ENCODE peak calls at places on chromosomes 7 and 10, in four cellular contexts. One of them, this sample, is unnamed.
A peak's percentile ranks its signal among the peaks of the same experiment; 100 is the strongest.

GRCh38 chr7:142954680-142955268 is 7.4 kb downstream of the KEL start:
- DNase-seq in tibial nerve: no peak
- DNase-seq in transverse colon: no peak
- DNase-seq in stomach: no peak
- DNase-seq in this sample: no peak

GRCh38 chr7:2954433-2954853 is 89.2 kb downstream of the CARD11 start:
- DNase-seq in tibial nerve: no peak
- DNase-seq in transverse colon: peak; percentile 28
- DNase-seq in stomach: no peak
- DNase-seq in this sample: no peak

GRCh38 chr7:80900583-80901576 is 18.0 kb downstream of the SEMA3C start:
- DNase-seq in tibial nerve: peak; percentile 55
- DNase-seq in transverse colon: no peak
- DNase-seq in stomach: no peak
- DNase-seq in this sample: no peak

GRCh38 chr10:31803606-31804195 is 124.9 kb downstream of the ARHGAP12 start:
- DNase-seq in tibial nerve: no peak
- DNase-seq in transverse colon: no peak
- DNase-seq in stomach: no peak
- DNase-seq in this sample: no peak

GRCh38 chr7:16841681-16842080 is 36.9 kb upstream of the AGR2 start:
- DNase-seq in tibial nerve: no peak
- DNase-seq in transverse colon: no peak
- DNase-seq in stomach: no peak
- DNase-seq in this sample: no peak

GRCh38 chr10:29119374-29119773 is 169.5 kb upstream of the LYZL1 start:
- DNase-seq in tibial nerve: no peak
- DNase-seq in transverse colon: peak; percentile 72
- DNase-seq in stomach: peak; percentile 59
- DNase-seq in this sample: no peak

GRCh38 chr10:132675031-132675740 is 110.8 kb downstream of the NKX6-2 start:
- DNase-seq in tibial nerve: no peak
- DNase-seq in transverse colon: no peak
- DNase-seq in stomach: no peak
- DNase-seq in this sample: peak; percentile 72

GRCh38 chr7:45590679-45591057 is 16.5 kb downstream of the ADCY1 start:
- DNase-seq in tibial nerve: no peak
- DNase-seq in transverse colon: no peak
- DNase-seq in stomach: peak; percentile 22
- DNase-seq in this sample: no peak

GRCh38 chr7:54330216-54330800 is 211.9 kb upstream of the VSTM2A start:
- DNase-seq in tibial nerve: no peak
- DNase-seq in transverse colon: no peak
- DNase-seq in stomach: no peak
- DNase-seq in this sample: no peak

GRCh38 chr7:154864531-154864908 is 138.4 kb downstream of the PAXIP1 start:
- DNase-seq in tibial nerve: no peak
- DNase-seq in transverse colon: no peak
- DNase-seq in stomach: no peak
- DNase-seq in this sample: no peak

GRCh38 chr10:112588225-112588990 is 141.4 kb downstream of the VTI1A start:
- DNase-seq in tibial nerve: no peak
- DNase-seq in transverse colon: no peak
- DNase-seq in stomach: no peak
- DNase-seq in this sample: no peak
- TF ChIP-seq EP300 in tibial nerve: no peak
- TF ChIP-seq EP300 in transverse colon: no peak
- TF ChIP-seq EP300 in stomach: no peak
- TF ChIP-seq EP300 in this sample: no peak

DNA sequence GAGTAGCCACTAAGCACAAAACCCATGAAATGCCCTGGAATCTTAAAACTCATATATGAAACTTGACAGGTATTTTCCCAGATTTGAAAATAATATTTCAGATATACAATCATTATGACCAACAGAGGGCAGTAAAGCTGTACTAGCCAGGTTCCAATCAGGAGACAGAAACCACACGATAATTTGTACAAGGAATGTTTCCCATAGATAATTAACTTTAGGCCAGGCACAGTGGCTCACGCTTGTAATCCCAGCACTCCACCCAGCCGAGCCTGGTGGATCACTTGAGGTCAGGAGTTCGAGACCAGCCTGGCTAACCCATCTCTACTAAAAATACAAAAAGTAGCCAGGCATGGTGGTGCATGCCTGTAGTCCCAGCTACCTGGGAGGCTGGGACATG is 31.0 kb upstream of the NUB1 start:
- DNase-seq in tibial nerve: no peak
- DNase-seq in transverse colon: no peak
- DNase-seq in stomach: no peak
- DNase-seq in this sample: no peak
- TF ChIP-seq CTCF in tibial nerve: peak; percentile 21
- TF ChIP-seq CTCF in transverse colon: peak; percentile 36
- TF ChIP-seq CTCF in stomach: no peak
- TF ChIP-seq CTCF in this sample: no peak

GRCh38 chr7:19572566-19572965 is 136.3 kb downstream of the POLR1F start:
- DNase-seq in tibial nerve: no peak
- DNase-seq in transverse colon: no peak
- DNase-seq in stomach: no peak
- DNase-seq in this sample: no peak

DNA sequence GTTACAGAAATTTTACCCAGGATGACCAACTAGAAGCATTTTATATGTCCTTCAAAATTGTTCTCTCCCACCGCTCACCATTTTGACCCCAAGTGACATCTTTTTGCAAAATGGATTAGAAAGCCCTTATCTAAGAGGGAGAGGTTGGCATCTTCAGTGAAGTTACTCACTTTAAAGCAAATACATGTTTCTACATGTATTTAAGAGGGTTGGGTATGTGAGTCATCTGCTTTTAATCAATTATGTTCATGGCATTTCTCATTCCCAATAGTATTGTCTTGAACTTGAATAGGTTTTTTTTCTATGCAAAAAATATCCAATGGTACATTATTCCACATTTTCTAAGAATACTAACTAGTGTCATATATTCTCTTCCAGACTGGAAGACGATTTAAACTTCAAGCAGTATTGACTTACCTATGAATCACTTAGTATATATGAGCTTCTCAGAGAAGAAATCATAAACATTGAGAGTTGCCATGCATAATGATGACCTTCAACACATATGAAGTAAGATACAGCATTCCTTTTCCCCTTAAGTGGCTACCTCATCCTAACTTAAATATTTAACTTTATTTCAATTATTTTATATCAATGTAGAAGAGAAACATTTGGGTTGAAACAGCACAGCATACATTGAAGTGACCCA is 132.8 kb downstream of the POLR1F start:
- DNase-seq in tibial nerve: no peak
- DNase-seq in transverse colon: no peak
- DNase-seq in stomach: no peak
- DNase-seq in this sample: no peak
- H3K27ac ChIP-seq in tibial nerve: no peak overlapping the region
- H3K27ac ChIP-seq in transverse colon: no peak overlapping the region
- H3K27ac ChIP-seq in stomach: no peak overlapping the region
- H3K27ac ChIP-seq in this sample: no peak overlapping the region

DNA sequence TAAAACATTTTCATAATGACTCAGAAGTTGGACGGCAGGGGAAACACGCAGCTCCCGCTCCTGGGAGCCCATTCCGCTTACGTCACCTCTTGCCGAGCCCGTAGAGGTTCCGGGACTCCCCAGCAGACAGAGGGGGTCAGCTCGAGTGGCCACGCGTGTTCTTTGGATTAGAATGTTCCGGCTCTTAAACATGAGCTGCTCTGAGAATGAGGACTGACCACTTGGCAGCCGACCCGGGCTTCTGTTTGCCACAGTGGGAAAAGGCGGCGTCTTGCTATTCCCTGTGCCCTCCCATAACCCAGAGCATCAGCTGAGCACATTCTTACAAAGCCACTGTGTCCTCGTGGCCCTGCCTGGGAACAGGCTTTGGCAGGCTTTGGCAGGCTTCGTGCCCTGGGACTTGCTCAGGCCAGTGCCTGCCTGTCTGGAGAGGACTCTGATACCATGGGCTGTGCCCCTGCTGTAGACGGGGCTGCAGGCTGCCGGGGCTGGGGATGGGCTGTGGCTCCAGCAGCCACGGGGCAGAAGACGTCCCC is 40.1 kb downstream of the PFKP start:
- DNase-seq in tibial nerve: peak; percentile 67
- DNase-seq in transverse colon: peak; percentile 43
- DNase-seq in stomach: no peak
- DNase-seq in this sample: no peak
- TF ChIP-seq EP300 in tibial nerve: peak; percentile 84
- TF ChIP-seq EP300 in transverse colon: no peak
- TF ChIP-seq EP300 in stomach: peak; percentile 89
- TF ChIP-seq EP300 in this sample: peak; percentile 79

GRCh38 chr7:128404826-128405344 is 4.9 kb downstream of the IMPDH1 start:
- DNase-seq in tibial nerve: no peak
- DNase-seq in transverse colon: no peak
- DNase-seq in stomach: no peak
- DNase-seq in this sample: no peak
- TF ChIP-seq CTCF in tibial nerve: no peak
- TF ChIP-seq CTCF in transverse colon: no peak
- TF ChIP-seq CTCF in stomach: peak; percentile 14
- TF ChIP-seq CTCF in this sample: no peak

GRCh38 chr10:90179696-90180407 is 478.5 kb downstream of the KIF20B start:
- DNase-seq in tibial nerve: no peak
- DNase-seq in transverse colon: no peak
- DNase-seq in stomach: no peak
- DNase-seq in this sample: no peak
- H3K27ac ChIP-seq in tibial nerve: no peak overlapping the region
- H3K27ac ChIP-seq in transverse colon: no peak overlapping the region
- H3K27ac ChIP-seq in stomach: peak overlapping the region; percentile 49
- H3K27ac ChIP-seq in this sample: no peak overlapping the region

GRCh38 chr10:97898429-97898828 is 48.8 kb downstream of the GOLGA7B start:
- DNase-seq in tibial nerve: no peak
- DNase-seq in transverse colon: no peak
- DNase-seq in stomach: no peak
- DNase-seq in this sample: no peak
- TF ChIP-seq EP300 in tibial nerve: no peak
- TF ChIP-seq EP300 in transverse colon: no peak
- TF ChIP-seq EP300 in stomach: no peak
- TF ChIP-seq EP300 in this sample: no peak